ENCODE peak calls at places on chromosome 16, in seven cellular contexts. Q is HFFc6, J is astrocyte of the spinal cord, N is breast epithelium, O is GM12865, M is Calu3, U is neural progenitor cell. D is an unnamed sample.

GRCh38 chr16:15055141-15056053 is 477 bp downstream of the NTAN1 start:
- DNase-seq in O (peak; percentile 84), N (no peak), M (no peak), J (peak; percentile 29), Q (no peak), U (peak; percentile 11), D (peak; percentile 13)

GRCh38 chr16:19086322-19087199 is 19.1 kb downstream of the COQ7 start:
- DNase-seq in U (peak; percentile 89), J (peak; percentile 88), M (peak; percentile 94), O (peak; percentile 90), Q (peak; percentile 88), N (peak; percentile 80), D (no peak)

GRCh38 chr16:80940069-80940856 is 66.4 kb downstream of the CMC2 start:
- DNase-seq in J (peak; percentile 41), Q (no peak), U (no peak), N (no peak), O (no peak), M (no peak), D (no peak)

GRCh38 chr16:16151315-16151714 is 72.0 kb downstream of the ABCC6 start:
- DNase-seq in Q (no peak), O (no peak), N (no peak), J (no peak), U (no peak), M (no peak), D (no peak)

GRCh38 chr16:81899601-81900000 is 111.7 kb downstream of the SDR42E1 start:
- DNase-seq in N (no peak), O (no peak), U (no peak), J (no peak), M (peak; percentile 78), Q (no peak), D (no peak)

GRCh38 chr16:60945225-60945624 is 1091.0 kb downstream of the CDH8 start:
- DNase-seq in M (no peak), J (no peak), U (peak; percentile 79), Q (no peak), O (no peak), N (no peak), D (no peak)

GRCh38 chr16:87724490-87725291 is 41.1 kb downstream of the KLHDC4 start:
- DNase-seq in Q (no peak), N (no peak), J (no peak), M (no peak), O (peak; percentile 76), U (no peak), D (no peak)

GRCh38 chr16:48507346-48507745 is 102.6 kb downstream of the N4BP1 start:
- DNase-seq in Q (no peak), U (no peak), M (no peak), N (no peak), O (no peak), J (no peak), D (no peak)

GRCh38 chr16:62077998-62078397 is 41.8 kb upstream of the CDH8 start:
- DNase-seq in Q (no peak), J (no peak), U (peak; percentile 70), O (peak; percentile 8), M (no peak), N (no peak), D (no peak)

GRCh38 chr16:65534121-65534528 is 412.3 kb upstream of the CDH11 start:
- DNase-seq in N (no peak), O (no peak), M (no peak), J (no peak), U (no peak), Q (peak; percentile 43), D (peak; percentile 83)

GRCh38 chr16:75087040-75087979 is 29.3 kb downstream of the LDHD start:
- DNase-seq in O (peak; percentile 18), Q (no peak), U (no peak), J (peak; percentile 46), N (no peak), M (no peak), D (no peak)

GRCh38 chr16:84618428-84619102 is 687 bp upstream of the COTL1 start:
- DNase-seq in M (peak; percentile 83), N (no peak), Q (peak; percentile 98), J (peak; percentile 98), O (no peak), U (peak; percentile 78), D (peak; percentile 99)

GRCh38 chr16:1823821-1824220 is 2.8 kb downstream of the HAGH start:
- DNase-seq in Q (peak; percentile 64), N (no peak), U (peak; percentile 72), J (peak; percentile 39), M (peak; percentile 60), O (peak; percentile 83), D (no peak)
- TF ChIP-seq CTCF in Q (peak; percentile 60), N (no peak), U (peak; percentile 49), J (peak; percentile 33), M (no peak), O (peak; percentile 60), D (peak; percentile 55)

DNA sequence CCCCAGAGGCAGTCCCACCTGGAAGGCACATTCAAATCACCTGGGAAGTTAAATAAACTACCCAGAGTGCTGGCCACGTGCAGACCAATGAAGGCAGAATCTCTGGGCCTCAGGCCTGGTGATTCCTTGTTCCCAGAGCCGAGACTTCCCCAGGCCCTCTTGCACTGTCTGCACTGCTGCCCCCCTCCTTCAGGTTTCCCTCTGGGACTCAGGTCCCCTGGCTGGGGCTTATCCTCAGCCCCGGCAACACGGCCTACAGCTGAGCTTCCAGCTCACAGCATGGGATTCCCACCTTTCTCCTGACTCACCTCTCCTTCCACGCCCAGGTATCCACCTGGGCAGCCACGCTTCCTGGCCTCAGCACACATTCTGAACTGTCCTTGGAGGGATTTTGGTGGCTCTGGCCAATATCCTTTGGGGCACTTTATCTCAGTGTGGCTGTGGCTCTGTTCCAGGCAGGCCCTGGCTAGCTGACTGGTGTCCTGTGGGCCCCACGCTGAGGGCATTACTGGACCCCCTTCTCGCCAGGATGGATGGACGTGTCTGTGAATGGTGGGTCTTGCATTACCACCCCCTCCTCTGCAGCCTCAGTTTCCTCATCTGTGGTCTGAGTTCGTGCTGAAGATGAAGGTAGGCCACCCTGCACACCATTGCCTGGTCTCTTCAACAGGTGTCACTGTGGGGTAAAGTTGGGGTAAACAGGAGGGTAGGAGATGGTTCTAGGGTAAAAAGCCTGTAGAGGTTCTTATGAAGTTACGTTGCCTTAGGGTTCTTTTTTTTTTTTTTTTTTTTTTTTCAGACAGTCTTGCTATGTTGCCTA is 165.7 kb downstream of the IRF8 start:
- DNase-seq in M (no peak), J (no peak), N (no peak), U (no peak), O (no peak), Q (no peak), D (no peak)
- TF ChIP-seq CTCF in M (no peak), J (no peak), N (no peak), U (no peak), O (no peak), Q (no peak), D (no peak)

DNA sequence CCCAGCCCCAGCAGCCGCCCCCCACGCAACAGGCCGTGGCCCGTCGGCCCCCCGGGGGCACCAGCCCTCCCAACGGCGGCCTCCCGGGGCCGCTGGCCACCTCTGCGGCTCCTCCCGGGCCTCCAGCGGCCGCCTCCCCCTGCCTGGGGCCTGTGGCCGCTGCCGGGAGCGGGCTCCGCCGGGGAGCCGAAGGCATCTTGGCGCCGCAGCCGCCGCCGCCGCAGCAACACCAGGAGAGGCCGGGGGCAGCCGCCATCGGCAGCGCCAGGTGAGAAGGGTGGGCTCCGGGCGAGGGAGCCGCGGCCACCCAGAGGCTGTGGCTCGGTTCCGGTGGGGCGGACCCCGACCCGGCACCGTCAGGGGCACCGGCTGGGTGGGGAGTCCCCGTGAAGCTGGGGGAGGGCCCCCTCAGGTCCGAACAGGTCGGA is 506 bp downstream of the ATXN2L start:
- DNase-seq in Q (no peak), O (no peak), N (no peak), M (no peak), J (no peak), U (peak; percentile 74), D (no peak)
- TF ChIP-seq CTCF in Q (no peak), O (no peak), N (no peak), M (no peak), J (no peak), U (no peak), D (no peak)

DNA sequence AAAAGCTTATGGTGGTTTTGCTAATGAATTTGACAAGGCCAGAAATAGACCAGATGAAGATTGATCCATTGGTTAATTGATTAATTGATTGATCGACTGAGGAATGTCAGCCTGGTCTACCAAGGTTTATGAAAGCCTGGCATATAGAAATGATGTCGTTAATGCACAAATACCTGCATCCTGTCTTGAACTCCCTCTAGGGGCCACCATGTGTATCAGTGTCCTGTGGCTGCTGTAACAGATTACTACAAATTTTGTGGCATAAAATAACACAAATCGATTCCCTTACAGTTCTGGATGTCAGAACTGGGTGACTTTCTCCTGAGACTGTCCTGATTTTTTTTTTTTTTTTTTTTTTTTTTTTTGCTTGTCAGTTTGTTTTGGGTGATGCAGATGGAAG is 553.2 kb downstream of the MAF start:
- DNase-seq in Q (no peak), J (no peak), U (no peak), N (no peak), M (peak; percentile 22), O (peak; percentile 14), D (no peak)
- TF ChIP-seq CTCF in Q (peak; percentile 32), J (no peak), U (peak; percentile 63), N (no peak), M (peak; percentile 27), O (peak; percentile 43), D (peak; percentile 69)

DNA sequence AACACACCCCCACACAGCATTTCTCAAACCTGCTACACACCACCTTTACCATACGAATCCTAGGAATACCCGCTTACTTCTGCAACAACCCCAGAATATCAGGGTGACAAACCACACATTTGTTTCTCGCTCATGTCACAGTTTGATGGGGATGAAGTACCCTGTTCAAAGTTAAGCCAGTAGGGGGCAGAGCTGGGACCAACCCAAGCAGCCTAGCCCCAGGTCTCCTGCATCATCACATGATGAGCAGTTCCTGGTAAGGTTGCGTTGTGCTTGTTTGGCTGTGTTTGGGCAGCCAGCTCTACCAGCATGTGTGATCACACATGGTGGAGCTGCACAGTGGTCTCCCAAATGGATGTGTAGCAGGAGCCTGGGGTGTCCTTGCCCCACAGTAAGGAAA is 103.6 kb upstream of the C16orf82 start:
- DNase-seq in O (peak; percentile 20), Q (no peak), J (no peak), U (peak; percentile 68), M (no peak), N (no peak), D (no peak)
- TF ChIP-seq CTCF in O (peak; percentile 36), Q (peak; percentile 76), J (peak; percentile 18), U (peak; percentile 73), M (no peak), N (no peak), D (no peak)

DNA sequence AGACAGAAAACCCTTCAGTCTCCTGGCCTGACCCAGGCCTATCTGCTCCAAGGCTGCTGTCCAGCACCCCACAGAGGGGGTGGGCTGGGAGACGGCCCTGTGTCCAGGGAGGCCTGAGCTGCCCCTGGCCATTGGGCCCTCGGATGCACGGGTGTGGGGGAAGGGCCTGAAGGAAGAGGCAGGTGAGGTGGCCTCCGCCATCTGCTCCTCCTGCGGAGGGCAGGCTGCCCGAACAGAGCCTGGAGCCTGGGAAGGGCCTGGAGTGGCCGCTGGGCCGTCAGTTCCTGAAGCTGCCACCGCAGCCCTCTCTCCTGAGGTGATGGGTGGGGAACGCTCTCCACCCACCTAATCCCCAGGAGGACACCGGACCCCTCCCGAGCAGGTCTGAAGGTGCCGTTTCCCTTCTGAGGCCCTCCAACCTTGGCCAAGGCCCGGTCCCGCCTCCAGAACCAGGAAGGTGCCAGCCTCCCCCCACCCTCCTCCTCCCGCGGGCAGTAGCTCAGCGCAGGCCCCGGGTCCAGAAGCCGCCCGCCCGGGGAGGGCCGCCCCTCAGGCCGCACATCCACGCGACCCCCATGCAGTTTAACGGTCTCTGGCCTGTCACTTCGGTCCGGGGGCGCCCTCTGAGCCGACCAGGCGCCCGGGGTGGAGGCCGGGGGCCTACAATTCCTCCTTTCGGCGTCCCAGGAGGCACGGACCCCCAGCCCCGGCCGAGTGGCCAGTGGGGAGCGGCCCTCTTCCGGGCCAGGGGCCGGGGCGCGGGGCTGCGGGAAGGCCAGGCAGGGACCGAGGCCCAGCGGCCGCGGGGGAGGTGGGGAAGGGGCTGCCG is 835 bp downstream of the FBXL16 start:
- DNase-seq in J (no peak), N (no peak), M (no peak), U (peak; percentile 40), O (no peak), Q (no peak), D (no peak)
- TF ChIP-seq CTCF in J (no peak), N (no peak), M (no peak), U (no peak), O (no peak), Q (no peak), D (no peak)